ENCODE peak calls at places on chromosomes 4 and X, in ten cellular contexts. F, H, C, D, U, S, K, Z, L and Q are unnamed samples.

GRCh38 chrX:7941390-7942042 is 14.3 kb upstream of the PNPLA4 start:
- DNase-seq in F (no peak), H (no peak), C (no peak), D (no peak), U (no peak), S (no peak), K (no peak), Z (peak; percentile 24), L (peak; percentile 33), Q (no peak)

GRCh38 chrX:74853255-74853654 is 72.0 kb downstream of the NEXMIF start:
- DNase-seq in F (no peak), H (no peak), C (no peak), D (no peak), U (no peak), S (no peak), K (no peak), Z (no peak), L (no peak), Q (no peak)

GRCh38 chr4:37687175-37687525 is 974 bp upstream of the RELL1 start:
- DNase-seq in F (no peak), H (no peak), C (no peak), D (no peak), U (no peak), S (peak; percentile 75), K (no peak), Z (no peak), L (no peak), Q (no peak)

GRCh38 chr4:2256781-2257191 is 5.1 kb downstream of the MXD4 start:
- DNase-seq in F (no peak), H (peak; percentile 75), C (peak; percentile 81), D (no peak), U (peak; percentile 53), S (peak; percentile 79), K (peak; percentile 49), Z (peak; percentile 40), L (no peak), Q (peak; percentile 16)

GRCh38 chr4:168218663-168219062 is 99.9 kb downstream of the DDX60 start:
- DNase-seq in F (no peak), H (no peak), C (no peak), D (no peak), U (no peak), S (no peak), K (no peak), Z (peak; percentile 59), L (no peak), Q (no peak)

GRCh38 chr4:108042927-108043326 is 53.2 kb downstream of the HADH start:
- DNase-seq in F (no peak), H (no peak), C (no peak), D (no peak), U (no peak), S (no peak), K (no peak), Z (no peak), L (no peak), Q (no peak)

GRCh38 chr4:103375278-103375677 is 177.1 kb upstream of the CENPE start:
- DNase-seq in F (no peak), H (no peak), C (no peak), D (no peak), U (no peak), S (no peak), K (no peak), Z (peak; percentile 23), L (no peak), Q (no peak)

GRCh38 chr4:152500798-152501434 is 35.0 kb downstream of the FBXW7 start:
- DNase-seq in F (no peak), H (no peak), C (no peak), D (peak; percentile 30), U (peak; percentile 65), S (no peak), K (no peak), Z (peak; percentile 95), L (peak; percentile 89), Q (peak; percentile 34)

GRCh38 chr4:145186719-145187118 is 6.3 kb upstream of the OTUD4 start:
- DNase-seq in F (no peak), H (no peak), C (no peak), D (no peak), U (no peak), S (no peak), K (no peak), Z (no peak), L (no peak), Q (no peak)

GRCh38 chrX:13180807-13181206 is 136.4 kb upstream of the FAM9C start:
- DNase-seq in F (no peak), H (no peak), C (no peak), D (no peak), U (no peak), S (no peak), K (no peak), Z (peak; percentile 82), L (no peak), Q (no peak)

GRCh38 chr4:135204311-135204710 is 1002.7 kb upstream of the PABPC4L start:
- DNase-seq in F (no peak), H (no peak), C (no peak), D (no peak), U (no peak), S (no peak), K (no peak), Z (no peak), L (no peak), Q (no peak)

GRCh38 chr4:85790582-85790981 is 315.6 kb downstream of the ARHGAP24 start:
- DNase-seq in F (no peak), H (no peak), C (no peak), D (no peak), U (no peak), S (no peak), K (no peak), Z (no peak), L (no peak), Q (no peak)

GRCh38 chrX:86171366-86171765 is 23.1 kb downstream of the DACH2 start:
- DNase-seq in F (no peak), H (no peak), C (no peak), D (no peak), U (peak; percentile 19), S (no peak), K (no peak), Z (peak; percentile 7), L (peak; percentile 29), Q (peak; percentile 4)

GRCh38 chrX:53605004-53605403 is 81.5 kb downstream of the HUWE1 start:
- DNase-seq in F (no peak), H (no peak), C (no peak), D (no peak), U (no peak), S (no peak), K (no peak), Z (peak; percentile 18), L (no peak), Q (no peak)

GRCh38 chrX:45709381-45709780 is 508.7 kb upstream of the DIPK2B start:
- DNase-seq in F (no peak), H (no peak), C (no peak), D (no peak), U (no peak), S (no peak), K (no peak), Z (no peak), L (no peak), Q (no peak)

GRCh38 chr4:118372251-118372650 is 19.4 kb upstream of the PRSS12 start:
- DNase-seq in F (no peak), H (no peak), C (no peak), D (no peak), U (no peak), S (no peak), K (no peak), Z (no peak), L (no peak), Q (no peak)

DNA sequence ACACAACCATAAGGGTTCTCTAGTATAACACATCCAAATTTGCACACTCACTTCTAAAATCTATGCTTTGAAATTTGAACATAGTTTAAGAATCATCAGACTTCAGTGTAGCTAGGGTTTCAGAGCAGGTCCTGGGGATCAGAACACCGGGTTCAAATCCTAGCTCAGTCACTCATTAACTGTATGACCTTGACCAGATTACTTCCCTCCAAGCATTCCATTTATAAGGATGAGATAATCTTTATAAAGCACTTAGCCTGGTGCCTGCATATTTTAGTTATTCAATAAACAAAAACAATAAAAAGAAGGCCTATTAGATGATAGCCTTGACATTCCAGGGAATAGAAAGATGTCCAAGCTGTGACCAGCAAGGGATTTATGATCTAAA is 4.8 kb upstream of the STBD1 start:
- DNase-seq in F (no peak), H (no peak), C (no peak), D (no peak), U (no peak), S (no peak), K (no peak), Z (no peak), L (no peak), Q (no peak)
- H3K27ac ChIP-seq in F (no peak overlapping the region), H (peak overlapping the region; percentile 21), C (no peak overlapping the region), D (peak overlapping the region; percentile 55), U (peak overlapping the region; percentile 88), S (no peak overlapping the region), K (peak overlapping the region; percentile 22), Z (peak overlapping the region; percentile 68), L (no peak overlapping the region), Q (peak overlapping the region; percentile 69)

GRCh38 chr4:89299153-89299789 is 8.3 kb downstream of the GPRIN3 start:
- DNase-seq in F (no peak), H (no peak), C (no peak), D (no peak), U (peak; percentile 28), S (no peak), K (no peak), Z (no peak), L (no peak), Q (no peak)
- H3K27ac ChIP-seq in F (no peak overlapping the region), H (peak overlapping the region; percentile 53), C (no peak overlapping the region), D (peak overlapping the region; percentile 78), U (peak overlapping the region; percentile 92), S (peak overlapping the region; percentile 64), K (peak overlapping the region; percentile 65), Z (peak overlapping the region; percentile 85), L (no peak overlapping the region), Q (no peak overlapping the region)

DNA sequence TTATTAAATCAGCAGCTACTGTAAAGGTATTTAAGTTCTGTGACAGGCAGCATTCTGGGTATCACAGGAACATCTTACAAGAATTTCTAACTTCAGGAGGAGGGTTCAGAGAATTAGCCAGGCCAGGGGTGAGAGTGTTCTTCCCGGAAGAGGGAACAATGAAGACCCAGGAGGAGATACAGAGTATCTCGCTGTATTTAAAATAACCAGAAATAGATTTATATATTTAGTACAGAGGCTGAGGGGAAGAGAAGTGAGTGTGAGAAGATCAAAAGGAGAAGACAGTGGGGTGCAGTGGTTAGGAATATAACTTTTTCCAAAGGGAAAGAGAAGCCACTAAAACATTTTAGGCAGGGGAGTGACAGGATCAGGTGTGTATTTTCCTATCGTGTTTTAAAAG is 186.8 kb downstream of the RAPGEF2 start:
- DNase-seq in F (no peak), H (no peak), C (no peak), D (no peak), U (no peak), S (no peak), K (no peak), Z (no peak), L (no peak), Q (no peak)
- H3K27ac ChIP-seq in F (no peak overlapping the region), H (no peak overlapping the region), C (no peak overlapping the region), D (peak overlapping the region; percentile 37), U (no peak overlapping the region), S (no peak overlapping the region), K (no peak overlapping the region), Z (peak overlapping the region; percentile 30), L (no peak overlapping the region), Q (no peak overlapping the region)

DNA sequence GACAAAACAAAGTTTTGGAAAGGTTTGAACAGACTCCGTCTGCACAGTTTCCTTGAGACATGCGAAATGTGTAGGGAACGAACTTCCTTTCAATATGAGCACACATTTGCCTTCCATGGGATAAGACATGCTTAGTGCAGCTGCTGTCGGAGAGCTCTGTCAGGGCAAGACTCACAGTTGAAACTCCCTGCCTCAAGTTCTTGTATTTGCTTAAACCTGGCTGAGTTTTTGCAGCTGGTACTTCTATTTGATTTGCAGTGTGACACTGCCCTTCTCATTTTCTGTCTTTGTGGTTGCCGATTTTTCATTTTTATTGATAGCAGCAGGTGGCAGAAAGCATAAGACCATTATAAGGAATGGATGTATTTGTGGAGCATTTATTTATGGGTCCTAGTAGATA is 18.2 kb upstream of the RHOH start:
- DNase-seq in F (no peak), H (no peak), C (no peak), D (no peak), U (peak; percentile 79), S (no peak), K (no peak), Z (peak; percentile 8), L (no peak), Q (no peak)
- H3K27ac ChIP-seq in F (no peak overlapping the region), H (no peak overlapping the region), C (no peak overlapping the region), D (no peak overlapping the region), U (peak overlapping the region; percentile 22), S (no peak overlapping the region), K (no peak overlapping the region), Z (no peak overlapping the region), L (peak overlapping the region; percentile 80), Q (no peak overlapping the region)